ENCODE peak calls at places on chromosomes 4 and X, in four cellular contexts. X, W, U and O are unnamed samples.

GRCh38 chrX:103616676-103617186 is 9.0 kb downstream of the TCEAL3 start:
- DNase-seq in X (no peak), W (no peak), U (no peak), O (no peak)

GRCh38 chrX:133698298-133698697 is 283.0 kb upstream of the GPC4 start:
- DNase-seq in X (peak; percentile 19), W (no peak), U (no peak), O (peak; percentile 26)

GRCh38 chr4:142683997-142684396 is 162.1 kb downstream of the INPP4B start:
- DNase-seq in X (no peak), W (no peak), U (no peak), O (no peak)

GRCh38 chrX:52933213-52933612 is 25.1 kb downstream of the FAM156A start:
- DNase-seq in X (no peak), W (no peak), U (no peak), O (no peak)

GRCh38 chr4:75769044-75769443 is 44.7 kb downstream of the USO1 start:
- DNase-seq in X (no peak), W (no peak), U (no peak), O (no peak)

GRCh38 chr4:84849051-84849640 is 117.3 kb downstream of the WDFY3 start:
- DNase-seq in X (no peak), W (no peak), U (no peak), O (no peak)

GRCh38 chr4:66097271-66097670 is 427.0 kb upstream of the EPHA5 start:
- DNase-seq in X (no peak), W (no peak), U (no peak), O (no peak)

GRCh38 chr4:125827338-125828074 is 512.8 kb downstream of the FAT4 start:
- DNase-seq in X (no peak), W (no peak), U (no peak), O (no peak)

GRCh38 chrX:47190445-47191269 is 3.0 kb upstream of the UBA1 start:
- DNase-seq in X (peak; percentile 96), W (peak; percentile 92), U (peak; percentile 89), O (peak; percentile 88)

GRCh38 chr4:151538963-151539362 is 130.0 kb downstream of the FHIP1A start:
- DNase-seq in X (no peak), W (no peak), U (no peak), O (no peak)

GRCh38 chr4:5391492-5391891 is 316.9 kb downstream of the EVC2 start:
- DNase-seq in X (no peak), W (no peak), U (no peak), O (no peak)

GRCh38 chrX:8939344-8939743 is 94.6 kb downstream of the FAM9B start:
- DNase-seq in X (no peak), W (no peak), U (no peak), O (no peak)

GRCh38 chr4:165905405-165906027 is 32.5 kb downstream of the TLL1 start:
- DNase-seq in X (no peak), W (peak; percentile 10), U (no peak), O (no peak)

GRCh38 chr4:187188118-187188517 is 464.5 kb upstream of the FAT1 start:
- DNase-seq in X (no peak), W (no peak), U (no peak), O (no peak)

GRCh38 chr4:139581096-139581495 is 25.1 kb upstream of the SETD7 start:
- DNase-seq in X (no peak), W (no peak), U (no peak), O (no peak)

GRCh38 chr4:134219043-134219442 is 17.5 kb upstream of the PABPC4L start:
- DNase-seq in X (no peak), W (no peak), U (no peak), O (no peak)

GRCh38 chrX:102765794-102766193 is 45.3 kb downstream of the GPRASP3 start:
- DNase-seq in X (no peak), W (no peak), U (no peak), O (no peak)

GRCh38 chr4:5789141-5789540 is 78.1 kb downstream of the EVC start:
- DNase-seq in X (no peak), W (no peak), U (no peak), O (no peak)

GRCh38 chrX:55057691-55058249 is 17.1 kb upstream of the PAGE2B start:
- DNase-seq in X (peak; percentile 5), W (peak; percentile 2), U (no peak), O (peak; percentile 22)

GRCh38 chr4:1236103-1236641 is 12.8 kb downstream of the CTBP1 start:
- DNase-seq in X (no peak), W (no peak), U (no peak), O (no peak)

GRCh38 chr4:133154725-133155124 is 5.6 kb downstream of the PCDH10 start:
- DNase-seq in X (peak; percentile 28), W (no peak), U (no peak), O (peak; percentile 8)

GRCh38 chr4:147689062-147689461 is 5.1 kb upstream of the PRMT9 start:
- DNase-seq in X (no peak), W (no peak), U (no peak), O (no peak)

GRCh38 chr4:150591284-150591874 is 9.4 kb downstream of the MAB21L2 start:
- DNase-seq in X (peak; percentile 8), W (no peak), U (no peak), O (no peak)

GRCh38 chrX:45240334-45240733 is 39.7 kb upstream of the DIPK2B start:
- DNase-seq in X (no peak), W (no peak), U (no peak), O (no peak)

GRCh38 chr4:181420950-181421349 is 822.3 kb upstream of the TENM3 start:
- DNase-seq in X (no peak), W (no peak), U (no peak), O (no peak)

GRCh38 chr4:8893227-8893623 is 21.6 kb upstream of the HMX1 start:
- DNase-seq in X (no peak), W (no peak), U (no peak), O (no peak)

GRCh38 chr4:176321589-176321988 is 1.8 kb downstream of the SPCS3 start:
- DNase-seq in X (no peak), W (no peak), U (no peak), O (no peak)

GRCh38 chr4:176319237-176319703 is 496 bp upstream of the SPCS3 start:
- DNase-seq in X (no peak), W (no peak), U (no peak), O (no peak)

GRCh38 chr4:176319704-176320339 is at the start of gene SPCS3:
- DNase-seq in X (peak; percentile 98), W (peak; percentile 65), U (peak; percentile 96), O (peak; percentile 90)

GRCh38 chr4:176320976-176321361 is 1.2 kb downstream of the SPCS3 start:
- DNase-seq in X (no peak), W (no peak), U (no peak), O (no peak)

GRCh38 chr4:176320340-176320975 is 692 bp downstream of the SPCS3 start:
- DNase-seq in X (peak; percentile 83), W (peak; percentile 66), U (peak; percentile 92), O (peak; percentile 69)
- TF ChIP-seq CTCF in X (no peak), W (no peak), U (no peak), O (no peak)

GRCh38 chrX:48648299-48648698 is 35.3 kb upstream of the WAS start:
- DNase-seq in X (peak; percentile 48), W (no peak), U (peak; percentile 59), O (peak; percentile 18)
- TF ChIP-seq CTCF in X (peak; percentile 25), W (peak; percentile 48), U (peak; percentile 51), O (no peak)

GRCh38 chrX:77441479-77441878 is 5.7 kb upstream of the FGF16 start:
- DNase-seq in X (no peak), W (no peak), U (no peak), O (no peak)

GRCh38 chrX:77446029-77446585 is 1.1 kb upstream of the FGF16 start:
- DNase-seq in X (no peak), W (no peak), U (no peak), O (no peak)

GRCh38 chrX:77442728-77443127 is 4.5 kb upstream of the FGF16 start:
- DNase-seq in X (no peak), W (peak; percentile 11), U (no peak), O (peak; percentile 63)

GRCh38 chrX:77446840-77447239 is 349 bp upstream of the FGF16 start:
- DNase-seq in X (no peak), W (no peak), U (no peak), O (no peak)

DNA sequence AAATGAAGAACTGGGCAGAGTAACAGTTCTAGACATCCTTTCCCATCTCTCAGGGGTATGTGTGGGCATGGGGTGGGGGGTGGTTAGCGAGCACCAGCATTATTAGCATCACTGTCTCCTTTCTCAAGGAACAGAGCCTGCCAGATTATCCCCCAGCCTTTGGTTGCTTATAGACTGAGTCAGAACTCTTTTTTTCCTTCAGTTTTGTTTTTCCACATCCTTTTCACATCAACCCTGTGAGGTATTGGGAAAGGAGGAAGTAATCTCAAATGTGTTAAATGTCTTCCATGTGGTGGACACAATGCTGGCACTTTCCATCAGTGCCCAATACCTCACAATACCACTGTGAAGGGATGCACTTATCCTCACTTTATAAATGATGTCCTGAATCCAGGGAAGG is 3.1 kb upstream of the FGF16 start:
- DNase-seq in X (no peak), W (no peak), U (no peak), O (no peak)
- TF ChIP-seq CTCF in X (no peak), W (no peak), U (no peak), O (no peak)

GRCh38 chrX:136747003-136747986 is 33.4 kb downstream of the ARHGEF6 start:
- DNase-seq in X (no peak), W (no peak), U (no peak), O (no peak)
- TF ChIP-seq CTCF in X (no peak), W (no peak), U (no peak), O (no peak)

GRCh38 chr4:90970021-90970420 is 842.8 kb downstream of the CCSER1 start:
- DNase-seq in X (no peak), W (no peak), U (no peak), O (no peak)
- TF ChIP-seq CTCF in X (no peak), W (no peak), U (no peak), O (no peak)